ENCODE peak calls at places on chromosomes 6 and 20, in eight cellular contexts. One of them, this sample, is unnamed.
A peak's percentile ranks its signal among the peaks of the same experiment; 100 is the strongest.

GRCh38 chr20:33894798-33895197 is 83.7 kb downstream of the CHMP4B start:
- DNase-seq in A549: no peak
- DNase-seq in K562: no peak
- DNase-seq in transverse colon: no peak
- DNase-seq in GM12878: no peak
- DNase-seq in suprapubic skin: no peak
- DNase-seq in HepG2: no peak
- DNase-seq in H1: no peak
- DNase-seq in this sample: no peak

GRCh38 chr6:124099520-124099919 is 295.9 kb downstream of the NKAIN2 start:
- DNase-seq in A549: no peak
- DNase-seq in K562: no peak
- DNase-seq in transverse colon: no peak
- DNase-seq in GM12878: no peak
- DNase-seq in suprapubic skin: no peak
- DNase-seq in HepG2: no peak
- DNase-seq in H1: no peak
- DNase-seq in this sample: no peak

GRCh38 chr6:91731939-91732338 is 1145.1 kb upstream of the MAP3K7 start:
- DNase-seq in A549: no peak
- DNase-seq in K562: no peak
- DNase-seq in transverse colon: no peak
- DNase-seq in GM12878: no peak
- DNase-seq in suprapubic skin: no peak
- DNase-seq in HepG2: no peak
- DNase-seq in H1: no peak
- DNase-seq in this sample: no peak

GRCh38 chr20:3674995-3675900 is 6.6 kb downstream of the ADAM33 start:
- DNase-seq in A549: no peak
- DNase-seq in K562: no peak
- DNase-seq in transverse colon: no peak
- DNase-seq in GM12878: no peak
- DNase-seq in suprapubic skin: no peak
- DNase-seq in HepG2: no peak
- DNase-seq in H1: no peak
- DNase-seq in this sample: no peak

GRCh38 chr6:32167761-32168262 is 3.4 kb downstream of the EGFL8 start:
- DNase-seq in A549: no peak
- DNase-seq in K562: peak; percentile 84
- DNase-seq in transverse colon: no peak
- DNase-seq in GM12878: no peak
- DNase-seq in suprapubic skin: no peak
- DNase-seq in HepG2: no peak
- DNase-seq in H1: no peak
- DNase-seq in this sample: no peak

GRCh38 chr6:15793826-15794225 is 131.0 kb upstream of the DTNBP1 start:
- DNase-seq in A549: no peak
- DNase-seq in K562: no peak
- DNase-seq in transverse colon: no peak
- DNase-seq in GM12878: no peak
- DNase-seq in suprapubic skin: no peak
- DNase-seq in HepG2: no peak
- DNase-seq in H1: no peak
- DNase-seq in this sample: no peak

GRCh38 chr6:125198285-125199009 is 44.9 kb downstream of the TPD52L1 start:
- DNase-seq in A549: peak; percentile 38
- DNase-seq in K562: no peak
- DNase-seq in transverse colon: no peak
- DNase-seq in GM12878: no peak
- DNase-seq in suprapubic skin: no peak
- DNase-seq in HepG2: no peak
- DNase-seq in H1: no peak
- DNase-seq in this sample: no peak

GRCh38 chr20:32034581-32035397 is 17.3 kb upstream of the HCK start:
- DNase-seq in A549: peak; percentile 21
- DNase-seq in K562: no peak
- DNase-seq in transverse colon: no peak
- DNase-seq in GM12878: no peak
- DNase-seq in suprapubic skin: no peak
- DNase-seq in HepG2: no peak
- DNase-seq in H1: no peak
- DNase-seq in this sample: peak; percentile 52

GRCh38 chr20:47956261-47956995 is 171.1 kb upstream of the SULF2 start:
- DNase-seq in A549: no peak
- DNase-seq in K562: no peak
- DNase-seq in transverse colon: no peak
- DNase-seq in GM12878: no peak
- DNase-seq in suprapubic skin: no peak
- DNase-seq in HepG2: no peak
- DNase-seq in H1: no peak
- DNase-seq in this sample: no peak

DNA sequence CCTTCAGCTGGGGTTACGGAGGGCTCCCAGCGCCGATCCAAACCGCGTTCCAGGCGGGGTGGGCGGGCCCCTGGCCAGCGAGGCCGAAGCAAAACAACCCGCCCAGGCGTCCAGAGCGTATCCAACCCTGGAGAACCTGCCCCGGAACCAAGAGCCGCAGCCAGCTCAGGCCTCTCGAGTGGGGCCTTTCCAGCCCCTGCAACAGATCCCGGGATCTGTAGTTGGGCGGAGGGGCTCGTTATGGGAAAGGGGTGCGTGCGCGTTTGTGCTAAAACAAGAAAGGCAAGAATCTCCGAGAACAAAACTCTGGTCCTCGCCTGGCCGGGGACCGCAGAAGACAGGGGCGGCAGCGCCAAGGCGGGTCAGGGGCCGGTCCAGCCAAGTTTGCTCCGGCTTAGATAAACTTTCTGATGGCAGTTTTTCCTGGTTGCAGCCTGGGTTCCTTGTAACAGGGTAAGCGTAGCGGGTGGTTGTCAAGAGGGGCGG is 528 bp upstream of the RIN2 start:
- DNase-seq in A549: peak; percentile 58
- DNase-seq in K562: no peak
- DNase-seq in transverse colon: peak; percentile 74
- DNase-seq in GM12878: no peak
- DNase-seq in suprapubic skin: peak; percentile 92
- DNase-seq in HepG2: peak; percentile 60
- DNase-seq in H1: no peak
- DNase-seq in this sample: peak; percentile 85
- TF ChIP-seq POLR2A in A549: peak; percentile 47
- TF ChIP-seq POLR2A in K562: no peak
- TF ChIP-seq POLR2A in transverse colon: peak; percentile 76
- TF ChIP-seq POLR2A in GM12878: no peak
- TF ChIP-seq POLR2A in suprapubic skin: no peak
- TF ChIP-seq POLR2A in HepG2: peak; percentile 13
- TF ChIP-seq POLR2A in H1: no peak
- TF ChIP-seq POLR2A in this sample: peak; percentile 81

GRCh38 chr6:31121131-31121790 is 1.0 kb upstream of the CDSN start:
- DNase-seq in A549: no peak
- DNase-seq in K562: no peak
- DNase-seq in transverse colon: no peak
- DNase-seq in GM12878: no peak
- DNase-seq in suprapubic skin: no peak
- DNase-seq in HepG2: no peak
- DNase-seq in H1: no peak
- DNase-seq in this sample: no peak
- H3K4me1 ChIP-seq in A549: peaks cover 30% of the 10 kb centered on the region
- H3K4me1 ChIP-seq in K562: no peaks in the 10 kb centered on the region
- H3K4me1 ChIP-seq in transverse colon: no peaks in the 10 kb centered on the region
- H3K4me1 ChIP-seq in GM12878: no peaks in the 10 kb centered on the region
- H3K4me1 ChIP-seq in suprapubic skin: peaks cover 63% of the 10 kb centered on the region
- H3K4me1 ChIP-seq in HepG2: peaks cover 7% of the 10 kb centered on the region
- H3K4me1 ChIP-seq in H1: no peaks in the 10 kb centered on the region
- H3K4me1 ChIP-seq in this sample: peaks cover 9% of the 10 kb centered on the region

GRCh38 chr6:7050099-7050498 is 57.7 kb upstream of the RREB1 start:
- DNase-seq in A549: no peak
- DNase-seq in K562: no peak
- DNase-seq in transverse colon: no peak
- DNase-seq in GM12878: no peak
- DNase-seq in suprapubic skin: no peak
- DNase-seq in HepG2: no peak
- DNase-seq in H1: no peak
- DNase-seq in this sample: no peak

GRCh38 chr6:7053125-7053784 is 54.5 kb upstream of the RREB1 start:
- DNase-seq in A549: no peak
- DNase-seq in K562: no peak
- DNase-seq in transverse colon: no peak
- DNase-seq in GM12878: no peak
- DNase-seq in suprapubic skin: no peak
- DNase-seq in HepG2: no peak
- DNase-seq in H1: no peak
- DNase-seq in this sample: no peak

GRCh38 chr6:7050911-7051779 is 56.6 kb upstream of the RREB1 start:
- DNase-seq in A549: peak; percentile 64
- DNase-seq in K562: no peak
- DNase-seq in transverse colon: peak; percentile 87
- DNase-seq in GM12878: no peak
- DNase-seq in suprapubic skin: peak; percentile 82
- DNase-seq in HepG2: no peak
- DNase-seq in H1: no peak
- DNase-seq in this sample: peak; percentile 81

GRCh38 chr6:7051780-7052440 is 55.9 kb upstream of the RREB1 start:
- DNase-seq in A549: no peak
- DNase-seq in K562: no peak
- DNase-seq in transverse colon: peak; percentile 74
- DNase-seq in GM12878: no peak
- DNase-seq in suprapubic skin: peak; percentile 80
- DNase-seq in HepG2: no peak
- DNase-seq in H1: no peak
- DNase-seq in this sample: peak; percentile 70

DNA sequence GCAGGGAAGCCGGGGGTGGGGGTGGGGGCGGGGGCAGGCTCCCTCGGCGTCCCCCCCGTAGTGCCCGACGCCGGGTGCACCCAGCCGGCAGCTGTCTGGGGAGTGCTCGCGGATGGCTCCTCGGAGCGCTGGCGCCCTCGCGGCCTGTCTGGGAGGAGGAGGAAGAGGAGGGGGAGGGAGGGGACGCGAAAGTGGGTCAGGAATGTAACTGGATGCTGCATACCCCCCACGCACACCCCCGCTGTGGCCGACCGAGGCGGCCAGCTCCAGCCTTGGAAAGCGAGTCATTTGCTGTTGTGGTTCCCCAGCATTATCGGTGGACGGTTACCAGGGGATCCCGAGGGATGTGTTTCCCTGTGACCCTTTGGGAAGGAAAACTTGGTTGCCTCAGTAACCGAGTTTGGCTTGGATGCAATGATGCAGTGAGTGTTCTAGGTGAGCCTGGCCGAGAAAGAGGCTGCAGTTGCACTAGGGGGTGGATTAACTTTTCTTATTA is 55.3 kb upstream of the RREB1 start:
- DNase-seq in A549: no peak
- DNase-seq in K562: no peak
- DNase-seq in transverse colon: peak; percentile 42
- DNase-seq in GM12878: no peak
- DNase-seq in suprapubic skin: peak; percentile 75
- DNase-seq in HepG2: no peak
- DNase-seq in H1: no peak
- DNase-seq in this sample: peak; percentile 36
- TF ChIP-seq EP300 in A549: no peak
- TF ChIP-seq EP300 in K562: no peak
- TF ChIP-seq EP300 in transverse colon: no peak
- TF ChIP-seq EP300 in GM12878: no peak
- TF ChIP-seq EP300 in suprapubic skin: no peak
- TF ChIP-seq EP300 in HepG2: no peak
- TF ChIP-seq EP300 in H1: no peak
- TF ChIP-seq EP300 in this sample: no peak

GRCh38 chr6:162005375-162005774 is 722.2 kb downstream of the PRKN start:
- DNase-seq in A549: no peak
- DNase-seq in K562: no peak
- DNase-seq in transverse colon: no peak
- DNase-seq in GM12878: no peak
- DNase-seq in suprapubic skin: no peak
- DNase-seq in HepG2: no peak
- DNase-seq in H1: no peak
- DNase-seq in this sample: no peak
- TF ChIP-seq POLR2A in A549: no peak
- TF ChIP-seq POLR2A in K562: no peak
- TF ChIP-seq POLR2A in transverse colon: no peak
- TF ChIP-seq POLR2A in GM12878: no peak
- TF ChIP-seq POLR2A in suprapubic skin: no peak
- TF ChIP-seq POLR2A in HepG2: no peak
- TF ChIP-seq POLR2A in H1: no peak
- TF ChIP-seq POLR2A in this sample: no peak

GRCh38 chr6:3330199-3330598 is 71.5 kb downstream of the PSMG4 start:
- DNase-seq in A549: no peak
- DNase-seq in K562: no peak
- DNase-seq in transverse colon: no peak
- DNase-seq in GM12878: no peak
- DNase-seq in suprapubic skin: no peak
- DNase-seq in HepG2: no peak
- DNase-seq in H1: no peak
- DNase-seq in this sample: no peak
- H3K4me1 ChIP-seq in A549: peaks cover 33% of the 10 kb centered on the region
- H3K4me1 ChIP-seq in K562: peaks cover 10% of the 10 kb centered on the region
- H3K4me1 ChIP-seq in transverse colon: peaks cover 8% of the 10 kb centered on the region
- H3K4me1 ChIP-seq in GM12878: peaks cover 19% of the 10 kb centered on the region
- H3K4me1 ChIP-seq in suprapubic skin: peaks cover under 1% of the 10 kb centered on the region
- H3K4me1 ChIP-seq in HepG2: no peaks in the 10 kb centered on the region
- H3K4me1 ChIP-seq in H1: peaks cover 13% of the 10 kb centered on the region
- H3K4me1 ChIP-seq in this sample: peaks cover 17% of the 10 kb centered on the region

GRCh38 chr6:116557863-116558262 is 4.3 kb downstream of the CALHM4 start:
- DNase-seq in A549: peak; percentile 88
- DNase-seq in K562: no peak
- DNase-seq in transverse colon: no peak
- DNase-seq in GM12878: no peak
- DNase-seq in suprapubic skin: no peak
- DNase-seq in HepG2: peak; percentile 22
- DNase-seq in H1: no peak
- DNase-seq in this sample: no peak
- TF ChIP-seq EP300 in A549: peak; percentile 39
- TF ChIP-seq EP300 in K562: no peak
- TF ChIP-seq EP300 in transverse colon: no peak
- TF ChIP-seq EP300 in GM12878: no peak
- TF ChIP-seq EP300 in suprapubic skin: no peak
- TF ChIP-seq EP300 in HepG2: no peak
- TF ChIP-seq EP300 in H1: no peak
- TF ChIP-seq EP300 in this sample: no peak